ENCODE peak calls at places on chromosomes 4 and X, in seven cellular contexts. R is KBM-7; P is stimulated activated CD4-positive, alpha-beta T cell treated with anti-CD3 and anti-CD28 coated beads, Interleukin-1b, Interleukin-23, amount 100 ng/mL, for 1 hour; X is dermis microvascular lymphatic vessel endothelial cell; Y is activated T-cell treated with anti-CD3 and anti-CD28 coated beads, Interleukin-2, amount 50 U/mL, for 72 hours; J is NCI-H1694 treated with DMSO at 0.1 percent for 48 hours; S is NCI-H345. T is an unnamed sample.

GRCh38 chrX:140180585-140180984 is 215.3 kb upstream of the CXorf66 start:
- DNase-seq in X (no peak), Y (no peak), J (no peak), P (no peak), R (no peak), S (no peak), T (no peak)

GRCh38 chrX:6558979-6559378 is 24.1 kb upstream of the VCX3A start:
- DNase-seq in Y (no peak), X (no peak), S (no peak), P (no peak), J (no peak), R (no peak), T (no peak)

GRCh38 chr4:42411803-42412202 is 14.5 kb downstream of the SHISA3 start:
- DNase-seq in X (no peak), R (no peak), J (no peak), P (no peak), S (no peak), Y (no peak), T (no peak)

GRCh38 chrX:134868766-134869495 is 121.9 kb upstream of the SMIM10 start:
- DNase-seq in X (peak), P (no peak), Y (no peak), J (no peak), R (no peak), S (no peak), T (peak)

GRCh38 chrX:31435592-31435991 is 363.8 kb upstream of the FTHL17 start:
- DNase-seq in R (no peak), J (no peak), S (no peak), X (no peak), P (no peak), Y (no peak), T (no peak)

GRCh38 chrX:153457136-153457825 is 11.4 kb upstream of the TREX2 start:
- DNase-seq in R (no peak), P (no peak), X (no peak), J (no peak), S (no peak), Y (no peak), T (no peak)

GRCh38 chrX:40543661-40544328 is 37.0 kb upstream of the ATP6AP2 start:
- DNase-seq in R (peak), X (peak), Y (peak), P (no peak), J (peak), S (peak), T (peak)

GRCh38 chr4:153222790-153223417 is 18.7 kb downstream of the TRIM2 start:
- DNase-seq in Y (peak), R (peak), J (no peak), X (no peak), P (no peak), S (no peak), T (peak)